ENCODE peak calls at places on chromosomes 16 and 17, in five cellular contexts. J, G, P, F and V are unnamed samples. For H3K4me1, the result is how much of the 10 kb centered on the place peaks cover.

GRCh38 chr17:42067371-42068180 is 17.2 kb upstream of the C17orf113 start:
- DNase-seq in F (peak), J (peak), G (peak), P (no peak), V (peak)

GRCh38 chr17:43326490-43327275 is 72.1 kb upstream of the ARL4D start:
- DNase-seq in F (no peak), P (no peak), G (no peak), J (no peak), V (no peak)

GRCh38 chr16:65176603-65177002 is 54.7 kb upstream of the CDH11 start:
- DNase-seq in P (no peak), F (no peak), J (no peak), G (peak), V (peak)

GRCh38 chr17:42682400-42683384 is at the start of gene CNTNAP1:
- DNase-seq in J (no peak), P (no peak), G (peak), F (peak), V (peak)

GRCh38 chr17:72125226-72125651 is 4.4 kb downstream of the SOX9 start:
- DNase-seq in J (no peak), P (no peak), G (no peak), F (no peak), V (peak)

GRCh38 chr16:31355701-31356100 is 725 bp downstream of the ITGAX start:
- DNase-seq in F (no peak), P (no peak), G (no peak), J (no peak), V (no peak)

GRCh38 chr17:3976675-3977171 is 12.5 kb upstream of the ATP2A3 start:
- DNase-seq in F (no peak), P (no peak), G (peak), J (no peak), V (no peak)

GRCh38 chr17:77323413-77324171 is 182.8 kb downstream of the SEC14L1 start:
- DNase-seq in F (no peak), J (no peak), G (peak), P (no peak), V (peak)

GRCh38 chr16:69217433-69217832 is 30.5 kb downstream of the SNTB2 start:
- DNase-seq in J (no peak), P (no peak), F (no peak), G (no peak), V (peak)

GRCh38 chr17:50339381-50339780 is 6.5 kb upstream of the XYLT2 start:
- DNase-seq in J (no peak), F (no peak), P (no peak), G (no peak), V (no peak)

GRCh38 chr17:2357237-2357636 is 19.9 kb downstream of the SGSM2 start:
- DNase-seq in P (no peak), F (no peak), J (no peak), G (no peak), V (no peak)

GRCh38 chr17:43713494-43714162 is 45.0 kb downstream of the SOST start:
- DNase-seq in G (peak), P (no peak), F (peak), J (no peak), V (peak)

GRCh38 chr17:62705781-62706597 is 78.5 kb downstream of the MRC2 start:
- DNase-seq in G (peak), F (peak), J (no peak), P (no peak), V (peak)

GRCh38 chr17:17782425-17783120 is 54.2 kb downstream of the SREBF1 start:
- DNase-seq in G (no peak), J (peak), F (peak), P (no peak), V (peak)

GRCh38 chr17:44065668-44066203 is 735 bp downstream of the LSM12 start:
- DNase-seq in G (no peak), J (no peak), F (no peak), P (no peak), V (peak)

GRCh38 chr17:8056232-8056975 is 17.5 kb downstream of the ALOX15B start:
- DNase-seq in G (peak), F (no peak), J (no peak), P (peak), V (peak)

GRCh38 chr17:79616801-79617200 is 6.0 kb upstream of the RBFOX3 start:
- DNase-seq in G (no peak), J (no peak), P (no peak), F (no peak), V (no peak)

GRCh38 chr16:22664132-22664531 is 149.8 kb upstream of the HS3ST2 start:
- DNase-seq in J (no peak), F (no peak), P (no peak), G (no peak), V (no peak)

GRCh38 chr17:4511199-4511932 is 12.7 kb downstream of the SPNS2 start:
- DNase-seq in J (no peak), P (no peak), G (no peak), F (no peak), V (no peak)

GRCh38 chr17:14107889-14108288 is 38.6 kb downstream of the COX10 start:
- DNase-seq in G (no peak), F (no peak), P (no peak), J (no peak), V (no peak)

GRCh38 chr17:75048396-75048933 is 1.4 kb downstream of the KCTD2 start:
- DNase-seq in F (no peak), P (no peak), J (no peak), G (peak), V (peak)

GRCh38 chr16:53913082-53913870 is 209.3 kb downstream of the FTO start:
- DNase-seq in G (peak), J (no peak), P (peak), F (no peak), V (peak)

GRCh38 chr16:56424791-56425438 is 430 bp downstream of the AMFR start:
- DNase-seq in G (peak), F (peak), J (peak), P (no peak), V (peak)

GRCh38 chr16:55047903-55048497 is 117.3 kb downstream of the IRX5 start:
- DNase-seq in G (no peak), P (no peak), F (no peak), J (no peak), V (no peak)

GRCh38 chr17:39114744-39115534 is 36.5 kb downstream of the PLXDC1 start:
- DNase-seq in G (no peak), F (no peak), J (no peak), P (no peak), V (peak)

GRCh38 chr17:82924812-82925211 is 85.0 kb upstream of the ZNF750 start:
- DNase-seq in P (no peak), J (no peak), F (no peak), G (no peak), V (no peak)

GRCh38 chr17:61247438-61247837 is 152.2 kb upstream of the TBX2 start:
- DNase-seq in P (no peak), J (no peak), G (no peak), F (no peak), V (peak)

GRCh38 chr17:59762826-59763374 is 55.4 kb downstream of the VMP1 start:
- DNase-seq in J (no peak), F (no peak), P (no peak), G (no peak), V (no peak)

GRCh38 chr16:31265329-31266245 is 5.8 kb downstream of the ITGAM start:
- DNase-seq in G (no peak), J (peak), P (peak), F (peak), V (no peak)

GRCh38 chr17:6713130-6713917 is at the start of gene SLC13A5:
- DNase-seq in G (peak), F (peak), J (no peak), P (no peak), V (peak)

GRCh38 chr16:21166561-21166961 is 8.1 kb downstream of the LDAF1 start:
- DNase-seq in P (no peak), F (peak), G (no peak), J (no peak), V (peak)

GRCh38 chr17:8846768-8847211 is 20.7 kb downstream of the PIK3R6 start:
- DNase-seq in J (no peak), G (no peak), F (peak), P (peak), V (peak)

GRCh38 chr17:70855401-70856054 is 686.2 kb downstream of the KCNJ2 start:
- DNase-seq in P (peak), F (no peak), G (no peak), J (no peak), V (peak)

GRCh38 chr16:4616047-4616811 is 1.5 kb upstream of the UBALD1 start:
- DNase-seq in J (peak), F (peak), P (peak), G (peak), V (peak)

GRCh38 chr16:4613636-4614570 is 785 bp downstream of the UBALD1 start:
- DNase-seq in G (peak), P (no peak), F (peak), J (no peak), V (peak)

GRCh38 chr16:4612977-4613635 is 1.6 kb downstream of the UBALD1 start:
- DNase-seq in F (peak), P (no peak), G (no peak), J (no peak), V (peak)

GRCh38 chr16:4615389-4616046 is 830 bp upstream of the UBALD1 start:
- DNase-seq in G (no peak), J (peak), P (no peak), F (no peak), V (no peak)

GRCh38 chr16:4614571-4615388 is at the start of gene UBALD1:
- DNase-seq in J (peak), F (peak), P (peak), G (peak), V (peak)
- H3K4me1 ChIP-seq in J (under half), F (under half), P (under half), G (under half), V (half or more)

GRCh38 chr16:86577314-86577971 is 906 bp upstream of the FOXL1 start:
- DNase-seq in P (no peak), F (peak), J (no peak), G (no peak), V (peak)
- H3K4me1 ChIP-seq in P (under half), F (under half), J (under half), G (under half), V (under half)

DNA sequence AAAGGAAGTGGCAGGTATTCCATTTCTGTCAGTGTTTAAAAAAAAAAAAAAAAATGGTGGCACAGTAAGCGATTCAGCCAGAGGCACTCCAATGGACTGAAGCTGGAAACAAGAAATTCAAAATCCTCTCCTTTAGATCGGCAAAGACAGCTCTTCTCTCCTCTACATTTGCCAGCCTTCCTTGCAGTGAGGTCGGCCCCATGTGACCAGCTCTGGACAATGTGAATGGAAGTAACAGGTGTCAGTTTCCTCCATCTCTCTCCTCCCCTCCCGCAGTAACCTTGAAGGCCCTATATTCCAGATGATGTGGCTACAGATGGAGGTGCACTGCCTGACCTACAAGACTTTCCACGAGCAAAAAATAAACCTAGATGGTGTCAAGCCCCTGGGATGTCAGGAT is 15.0 kb downstream of the CUEDC1 start:
- DNase-seq in J (no peak), P (no peak), G (peak), F (peak), V (no peak)
- H3K4me1 ChIP-seq in J (under half), P (under half), G (half or more), F (under half), V (under half)

GRCh38 chr17:67456889-67457288 is 79.8 kb downstream of the PITPNC1 start:
- DNase-seq in J (no peak), G (no peak), P (no peak), F (no peak), V (no peak)
- H3K4me1 ChIP-seq in J (half or more), G (under half), P (under half), F (under half), V (under half)

GRCh38 chr16:8796469-8797363 is 723 bp downstream of the TMEM186 start:
- DNase-seq in P (no peak), G (no peak), F (no peak), J (no peak), V (no peak)
- H3K4me1 ChIP-seq in P (under half), G (under half), F (under half), J (under half), V (under half)

DNA sequence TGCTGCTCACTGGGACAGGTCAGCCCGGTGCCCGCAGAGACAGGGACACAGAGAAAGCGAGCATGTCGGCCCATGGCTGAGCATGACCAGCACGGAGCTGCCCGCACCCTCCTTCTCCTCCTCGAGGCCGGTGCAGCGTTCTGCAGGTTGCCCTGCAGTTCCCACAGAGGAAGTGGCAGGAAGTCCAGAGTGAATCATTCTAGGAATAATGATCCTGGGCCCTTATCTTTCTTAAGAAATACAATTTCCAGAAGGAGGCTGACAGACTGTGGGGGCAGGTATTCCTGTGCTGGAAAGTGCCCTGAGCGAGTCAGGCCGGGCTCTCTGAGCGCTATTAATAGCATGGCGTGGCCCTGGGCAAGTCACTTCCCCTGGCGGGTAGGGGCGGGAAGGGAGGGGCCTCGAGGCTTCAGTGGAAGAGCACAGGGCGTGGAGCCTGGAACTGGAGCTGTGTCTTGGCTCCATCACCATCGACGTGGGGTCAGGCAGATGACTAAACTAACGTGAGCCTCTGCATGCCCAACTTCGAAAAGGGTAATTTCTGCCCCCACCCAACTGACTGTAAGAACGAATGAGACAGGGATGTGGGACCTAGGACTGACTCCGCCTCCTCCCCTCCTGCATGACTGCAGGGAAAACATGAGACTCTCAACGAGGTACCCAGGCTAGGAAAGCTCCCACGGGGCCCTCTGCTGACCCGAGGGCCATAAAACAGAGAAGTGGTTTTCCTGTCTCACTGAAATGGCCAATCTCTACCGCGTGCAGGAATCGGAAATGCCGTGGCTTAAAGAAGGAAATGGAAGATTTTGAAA is 9.8 kb downstream of the TMEM204 start:
- DNase-seq in J (peak), F (peak), G (peak), P (peak), V (peak)
- H3K4me1 ChIP-seq in J (half or more), F (under half), G (under half), P (under half), V (under half)

DNA sequence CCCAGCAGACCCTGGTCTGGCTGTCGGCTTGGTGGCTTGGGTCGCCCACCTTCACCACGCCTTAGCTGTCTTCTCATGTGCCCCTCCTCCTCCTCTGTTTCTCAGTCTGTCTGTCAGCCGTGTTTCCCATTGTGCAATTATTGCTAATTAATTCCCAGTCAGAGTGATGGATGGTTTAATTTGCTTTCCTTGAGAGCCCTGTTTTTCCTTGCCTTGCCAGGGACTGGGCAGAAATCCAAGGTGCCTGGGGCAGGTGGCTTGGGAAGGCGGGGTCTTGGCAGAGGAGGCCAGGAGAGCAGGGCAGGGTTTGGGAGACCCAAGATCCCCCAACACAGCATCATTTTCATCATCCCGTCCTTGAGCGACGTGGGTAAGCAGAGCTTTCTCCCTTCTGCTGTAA is 21.3 kb downstream of the NECAB2 start:
- DNase-seq in P (no peak), J (no peak), G (no peak), F (no peak), V (no peak)
- H3K4me1 ChIP-seq in P (under half), J (under half), G (under half), F (under half), V (under half)

GRCh38 chr16:84548971-84549844 is 44.7 kb upstream of the MEAK7 start:
- DNase-seq in J (peak), G (peak), F (no peak), P (no peak), V (peak)
- H3K4me1 ChIP-seq in J (half or more), G (under half), F (under half), P (under half), V (under half)

DNA sequence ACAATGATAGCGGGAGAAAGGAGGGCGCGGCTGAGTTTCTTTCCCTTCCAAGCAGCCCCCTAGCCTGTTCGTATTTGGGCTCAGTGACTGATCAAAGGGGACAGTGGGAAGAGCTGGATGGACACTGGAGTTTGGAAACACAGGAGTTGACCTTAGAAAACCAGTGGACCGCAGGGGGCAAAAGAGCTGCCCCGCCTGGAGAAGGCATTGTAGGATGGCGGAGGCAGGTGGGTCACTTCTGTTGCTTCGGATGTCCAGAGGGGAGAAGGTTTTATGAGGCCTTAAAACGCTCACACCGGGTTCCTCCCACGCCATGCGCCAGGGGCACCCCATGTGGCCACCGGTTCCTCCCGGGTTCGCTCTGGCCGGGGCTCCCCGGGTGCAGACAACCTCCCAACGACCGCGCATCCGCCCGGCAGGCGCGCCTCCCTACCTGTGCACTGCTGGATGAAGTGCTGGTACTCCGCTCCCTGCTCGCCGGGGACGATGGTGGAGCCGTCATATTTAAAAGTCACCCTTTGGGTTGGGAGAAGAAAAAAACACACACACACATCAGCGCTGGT is 729 bp downstream of the COTL1 start:
- DNase-seq in F (no peak), G (no peak), P (no peak), J (peak), V (peak)
- H3K4me1 ChIP-seq in F (under half), G (under half), P (under half), J (under half), V (under half)